ENCODE peak calls at places on chromosomes 16 and 17, in five cellular contexts. T is cardiac fibroblast, O is dermis microvascular lymphatic vessel endothelial cell, V is thoracic aorta, Q is GM13976. W is an unnamed sample.

GRCh38 chr17:80264048-80264792 is 3.6 kb downstream of the RNF213 start:
- DNase-seq in V (no peak), O (no peak), Q (no peak), T (no peak), W (peak)

GRCh38 chr17:66716236-66717026 is 118.5 kb upstream of the CACNG5 start:
- DNase-seq in Q (no peak), V (no peak), T (no peak), O (no peak), W (no peak)

GRCh38 chr16:637081-638018 is 1.2 kb upstream of the METTL26 start:
- DNase-seq in V (peak), T (peak), Q (peak), O (peak), W (peak)

GRCh38 chr17:62891659-62892058 is 74.4 kb upstream of the TANC2 start:
- DNase-seq in T (no peak), O (no peak), Q (no peak), V (no peak), W (no peak)

GRCh38 chr16:82071421-82071820 is 36.4 kb downstream of the HSD17B2 start:
- DNase-seq in T (no peak), O (no peak), Q (no peak), V (no peak), W (no peak)

GRCh38 chr17:41959336-41960095 is 7.1 kb upstream of the CNP start:
- DNase-seq in O (peak), T (peak), Q (peak), V (no peak), W (no peak)

GRCh38 chr16:75011634-75012307 is 12.9 kb downstream of the ZNRF1 start:
- DNase-seq in T (peak), Q (peak), O (peak), V (peak), W (peak)

GRCh38 chr16:86906608-86907007 is 328.3 kb downstream of the FOXL1 start:
- DNase-seq in T (no peak), Q (no peak), O (no peak), V (no peak), W (no peak)

GRCh38 chr16:9061358-9061813 is 30.1 kb upstream of the HAPSTR1 start:
- DNase-seq in T (peak), O (no peak), Q (no peak), V (no peak), W (no peak)

GRCh38 chr17:57874434-57875108 is 24.7 kb upstream of the MRPS23 start:
- DNase-seq in V (peak), T (peak), Q (no peak), O (peak), W (no peak)

GRCh38 chr16:49278944-49279725 is 2.5 kb downstream of the CBLN1 start:
- DNase-seq in O (no peak), T (no peak), Q (peak), V (no peak), W (no peak)

GRCh38 chr16:30092373-30093010 is 768 bp upstream of the TBX6 start:
- DNase-seq in Q (peak), V (no peak), T (peak), O (peak), W (peak)

GRCh38 chr17:7021993-7022778 is 664 bp upstream of the BCL6B start:
- DNase-seq in V (no peak), T (peak), O (peak), Q (peak), W (peak)

GRCh38 chr17:32102172-32102571 is 40.1 kb upstream of the RHOT1 start:
- DNase-seq in O (no peak), V (no peak), Q (no peak), T (no peak), W (no peak)

GRCh38 chr17:38617074-38617860 is 11.5 kb upstream of the SRCIN1 start:
- DNase-seq in T (no peak), V (no peak), Q (no peak), O (no peak), W (no peak)

GRCh38 chr16:75110637-75111513 is 5.7 kb downstream of the LDHD start:
- DNase-seq in O (peak), V (peak), Q (peak), T (peak), W (peak)

GRCh38 chr16:48676836-48677235 is 66.9 kb upstream of the N4BP1 start:
- DNase-seq in V (no peak), Q (no peak), T (peak), O (no peak), W (no peak)

GRCh38 chr17:30344283-30345088 is 10.6 kb upstream of the TMIGD1 start:
- DNase-seq in O (peak), Q (no peak), T (peak), V (no peak), W (no peak)

GRCh38 chr17:5209396-5209795 is 17.7 kb upstream of the ZNF594 start:
- DNase-seq in Q (no peak), O (no peak), T (peak), V (no peak), W (no peak)

GRCh38 chr17:16374539-16374938 is 6.4 kb upstream of the UBB start:
- DNase-seq in O (no peak), Q (no peak), V (no peak), T (no peak), W (no peak)

GRCh38 chr16:53809088-53809951 is 105.4 kb downstream of the FTO start:
- DNase-seq in Q (no peak), O (no peak), V (no peak), T (peak), W (no peak)

GRCh38 chr17:18974407-18975149 is 22.6 kb downstream of the SLC5A10 start:
- DNase-seq in O (no peak), V (no peak), Q (no peak), T (no peak), W (no peak)

GRCh38 chr17:62741290-62741689 is 66.8 kb downstream of the MARCHF10 start:
- DNase-seq in O (no peak), Q (no peak), V (no peak), T (no peak), W (no peak)

GRCh38 chr17:54848368-54848987 is 52.2 kb upstream of the TOM1L1 start:
- DNase-seq in O (no peak), T (no peak), V (no peak), Q (no peak), W (no peak)

GRCh38 chr17:69560987-69561441 is 146.5 kb downstream of the MAP2K6 start:
- DNase-seq in V (no peak), Q (no peak), T (peak), O (no peak), W (no peak)

GRCh38 chr17:63489291-63489690 is 12.4 kb downstream of the ACE start:
- DNase-seq in O (no peak), V (no peak), Q (no peak), T (no peak), W (no peak)

GRCh38 chr17:83180996-83181481 is 101.6 kb downstream of the METRNL start:
- DNase-seq in V (no peak), O (no peak), Q (no peak), T (no peak), W (no peak)

GRCh38 chr16:82681592-82681991 is 54.8 kb downstream of the CDH13 start:
- DNase-seq in T (no peak), Q (no peak), O (no peak), V (no peak), W (no peak)

GRCh38 chr16:733382-734207 is 6.7 kb downstream of the HAGHL start:
- DNase-seq in T (no peak), O (no peak), V (no peak), Q (no peak), W (no peak)

W was measured in effector memory CD4-positive, alpha-beta T cell.